ENCODE peak calls at places on chromosomes 7 and 10, in eight cellular contexts. Q is adrenal gland; G is NCI-H1092; A is astrocyte of the spinal cord; S is mesothelial cell of epicardium; T is nucleus accumbens; I is DMS153; R is CD8-positive, alpha-beta T cell. N is an unnamed sample.

GRCh38 chr10:61939575-61940301 is 38.2 kb downstream of the ARID5B start:
- DNase-seq in Q (no peak), G (no peak), A (peak), S (no peak), T (no peak), I (no peak), R (no peak), N (no peak)

GRCh38 chr10:88346151-88346977 is 236.8 kb downstream of the RNLS start:
- DNase-seq in Q (no peak), G (no peak), A (no peak), S (no peak), T (no peak), I (peak), R (no peak), N (no peak)

GRCh38 chr10:96614515-96614914 is 27.7 kb upstream of the TM9SF3 start:
- DNase-seq in Q (peak), G (no peak), A (peak), S (no peak), T (no peak), I (peak), R (no peak), N (no peak)

GRCh38 chr7:12212051-12212485 is 974 bp downstream of the TMEM106B start:
- DNase-seq in Q (peak), G (peak), A (peak), S (no peak), T (no peak), I (no peak), R (no peak), N (no peak)

GRCh38 chr7:5132539-5132938 is 57.5 kb upstream of the WIPI2 start:
- DNase-seq in Q (no peak), G (no peak), A (no peak), S (no peak), T (no peak), I (no peak), R (no peak), N (no peak)

GRCh38 chr10:61898435-61898778 is 3.1 kb upstream of the ARID5B start:
- DNase-seq in Q (no peak), G (peak), A (no peak), S (no peak), T (no peak), I (peak), R (no peak), N (no peak)

GRCh38 chr7:110839866-110840265 is 251.1 kb upstream of the LRRN3 start:
- DNase-seq in Q (peak), G (peak), A (peak), S (no peak), T (no peak), I (peak), R (no peak), N (no peak)

GRCh38 chr10:31272841-31273240 is 46.2 kb upstream of the ZEB1 start:
- DNase-seq in Q (no peak), G (no peak), A (no peak), S (no peak), T (no peak), I (no peak), R (no peak), N (no peak)

GRCh38 chr10:24982294-24983064 is 30.1 kb upstream of the PRTFDC1 start:
- DNase-seq in Q (no peak), G (no peak), A (no peak), S (no peak), T (no peak), I (no peak), R (no peak), N (no peak)

GRCh38 chr7:45159296-45159695 is 1.7 kb downstream of the RAMP3 start:
- DNase-seq in Q (no peak), G (no peak), A (no peak), S (no peak), T (no peak), I (no peak), R (no peak), N (no peak)

GRCh38 chr7:151175793-151176311 is 8.4 kb upstream of the GBX1 start:
- DNase-seq in Q (no peak), G (no peak), A (no peak), S (no peak), T (no peak), I (no peak), R (no peak), N (no peak)

GRCh38 chr7:3682028-3682712 is 381.1 kb downstream of the SDK1 start:
- DNase-seq in Q (peak), G (no peak), A (peak), S (peak), T (no peak), I (no peak), R (no peak), N (no peak)

GRCh38 chr7:47239034-47239433 is 342.9 kb downstream of the TNS3 start:
- DNase-seq in Q (no peak), G (no peak), A (no peak), S (no peak), T (no peak), I (no peak), R (no peak), N (no peak)

GRCh38 chr7:132417037-132417906 is 159.0 kb downstream of the PLXNA4 start:
- DNase-seq in Q (no peak), G (no peak), A (no peak), S (no peak), T (no peak), I (no peak), R (no peak), N (no peak)

GRCh38 chr10:24237801-24238390 is 29.0 kb downstream of the KIAA1217 start:
- DNase-seq in Q (no peak), G (no peak), A (no peak), S (no peak), T (no peak), I (no peak), R (no peak), N (no peak)

GRCh38 chr10:625751-626711 is 63.4 kb downstream of the DIP2C start:
- DNase-seq in Q (no peak), G (no peak), A (no peak), S (no peak), T (no peak), I (no peak), R (no peak), N (no peak)

GRCh38 chr7:41188163-41189130 is 514.4 kb downstream of the INHBA start:
- DNase-seq in Q (no peak), G (no peak), A (peak), S (no peak), T (no peak), I (no peak), R (no peak), N (no peak)

GRCh38 chr10:14936584-14936983 is 17.3 kb downstream of the DCLRE1C start:
- DNase-seq in Q (no peak), G (no peak), A (no peak), S (no peak), T (no peak), I (no peak), R (no peak), N (no peak)

GRCh38 chr10:44981172-44982113 is 2.8 kb upstream of the DEPP1 start:
- DNase-seq in Q (peak), G (no peak), A (peak), S (no peak), T (no peak), I (peak), R (no peak), N (no peak)

GRCh38 chr7:70016044-70016770 is 417.9 kb downstream of the AUTS2 start:
- DNase-seq in Q (peak), G (no peak), A (peak), S (no peak), T (no peak), I (no peak), R (no peak), N (no peak)

GRCh38 chr7:129263168-129263567 is 38.3 kb downstream of the AHCYL2 start:
- DNase-seq in Q (no peak), G (no peak), A (no peak), S (no peak), T (no peak), I (no peak), R (no peak), N (no peak)

GRCh38 chr10:30433286-30433778 is 652 bp upstream of the MAP3K8 start:
- DNase-seq in Q (peak), G (no peak), A (peak), S (peak), T (no peak), I (no peak), R (peak), N (no peak)

GRCh38 chr7:2698581-2699288 is 10.7 kb downstream of the AMZ1 start:
- DNase-seq in Q (no peak), G (peak), A (no peak), S (no peak), T (no peak), I (peak), R (peak), N (no peak)

GRCh38 chr10:128056303-128057050 is 69.7 kb downstream of the MKI67 start:
- DNase-seq in Q (no peak), G (no peak), A (no peak), S (no peak), T (no peak), I (no peak), R (no peak), N (no peak)

GRCh38 chr7:5702876-5703571 is 78.4 kb downstream of the RNF216 start:
- DNase-seq in Q (peak), G (no peak), A (peak), S (no peak), T (peak), I (no peak), R (no peak), N (peak)

GRCh38 chr7:34850681-34851080 is 186.6 kb downstream of the DPY19L1 start:
- DNase-seq in Q (no peak), G (no peak), A (no peak), S (no peak), T (no peak), I (no peak), R (no peak), N (no peak)

N was measured in caudate nucleus.